ENCODE peak calls at places on chromosomes 12 and 14, in seven cellular contexts. Y is heart left ventricle, R is PC-3, B is OCI-LY7, O is uterus, L is psoas muscle, G is cardiac muscle cell. D is an unnamed sample.

GRCh38 chr12:116376354-116377193 is 99.1 kb upstream of the MED13L start:
- DNase-seq in Y (no peak), G (peak), O (no peak), L (no peak), B (no peak), R (peak), D (peak)

GRCh38 chr14:102314242-102315011 is 5.1 kb upstream of the ZNF839 start:
- DNase-seq in B (peak), Y (peak), R (peak), L (peak), G (peak), O (peak), D (peak)

GRCh38 chr14:72978856-72979255 is 48.0 kb downstream of the ZFYVE1 start:
- DNase-seq in R (no peak), O (no peak), L (no peak), B (no peak), G (no peak), Y (no peak), D (no peak)

GRCh38 chr12:115771065-115771464 is 506.4 kb downstream of the MED13L start:
- DNase-seq in B (no peak), G (peak), O (no peak), L (no peak), R (peak), Y (no peak), D (peak)

GRCh38 chr12:55797068-55797467 is 20.5 kb downstream of the SARNP start:
- DNase-seq in B (peak), O (peak), Y (no peak), G (peak), L (no peak), R (peak), D (peak)

GRCh38 chr12:114918535-114919233 is 234.7 kb upstream of the TBX3 start:
- DNase-seq in G (peak), R (peak), O (no peak), L (no peak), Y (no peak), B (no peak), D (peak)

GRCh38 chr12:106655577-106655976 is 72.8 kb downstream of the RFX4 start:
- DNase-seq in Y (no peak), B (no peak), L (no peak), G (no peak), O (no peak), R (no peak), D (peak)

GRCh38 chr12:46382425-46382973 is 9.9 kb upstream of the SLC38A2 start:
- DNase-seq in B (no peak), R (peak), L (no peak), O (peak), G (no peak), Y (no peak), D (no peak)

GRCh38 chr12:113098428-113099028 is 37.0 kb downstream of the RASAL1 start:
- DNase-seq in O (peak), R (peak), G (peak), Y (peak), L (peak), B (peak), D (peak)

GRCh38 chr14:104429291-104429861 is 150.2 kb upstream of the C14orf180 start:
- DNase-seq in R (no peak), L (no peak), G (no peak), B (no peak), Y (no peak), O (no peak), D (no peak)

GRCh38 chr14:92035890-92036289 is 4.0 kb downstream of the TRIP11 start:
- DNase-seq in L (no peak), G (no peak), Y (no peak), R (no peak), B (no peak), O (no peak), D (no peak)

GRCh38 chr12:47194501-47194900 is 114.7 kb upstream of the AMIGO2 start:
- DNase-seq in R (no peak), Y (no peak), G (no peak), O (no peak), B (no peak), L (no peak), D (no peak)

GRCh38 chr14:23464700-23465099 is 4.8 kb upstream of the NGDN start:
- DNase-seq in G (no peak), R (no peak), O (no peak), Y (no peak), B (no peak), L (no peak), D (no peak)

GRCh38 chr14:75158843-75159614 is 17.4 kb downstream of the TMED10 start:
- DNase-seq in G (no peak), B (no peak), Y (no peak), O (no peak), R (no peak), L (no peak), D (no peak)

GRCh38 chr14:33530358-33530757 is 420.5 kb downstream of the EGLN3 start:
- DNase-seq in B (no peak), L (no peak), O (no peak), Y (no peak), G (no peak), R (no peak), D (no peak)

GRCh38 chr12:24470050-24470449 is 478.9 kb downstream of the BCAT1 start:
- DNase-seq in R (no peak), G (peak), O (no peak), B (no peak), L (no peak), Y (no peak), D (peak)

GRCh38 chr12:61250303-61250702 is 1009.9 kb upstream of the USP15 start:
- DNase-seq in R (peak), G (no peak), L (no peak), Y (no peak), B (no peak), O (no peak), D (no peak)

GRCh38 chr14:104680056-104680805 is 9.2 kb upstream of the INF2 start:
- DNase-seq in G (peak), L (peak), R (peak), Y (peak), O (peak), B (no peak), D (peak)

GRCh38 chr14:39827901-39828655 is 395.8 kb upstream of the FBXO33 start:
- DNase-seq in L (no peak), O (no peak), G (no peak), Y (no peak), B (no peak), R (no peak), D (no peak)

GRCh38 chr12:93570552-93571359 is 1.7 kb upstream of the SOCS2 start:
- DNase-seq in L (peak), O (peak), Y (peak), R (peak), B (peak), G (peak), D (peak)

GRCh38 chr12:65958456-65958855 is 134.2 kb downstream of the HMGA2 start:
- DNase-seq in G (no peak), L (no peak), O (no peak), Y (no peak), B (no peak), R (peak), D (no peak)

GRCh38 chr14:73461478-73462077 is 3.2 kb upstream of the NUMB start:
- DNase-seq in G (no peak), L (no peak), R (no peak), O (no peak), Y (no peak), B (no peak), D (no peak)

GRCh38 chr12:104307655-104308000 is 4.1 kb downstream of the EID3 start:
- DNase-seq in O (no peak), R (no peak), B (no peak), L (no peak), Y (no peak), G (no peak), D (no peak)

GRCh38 chr12:106739815-106740552 is 34.5 kb upstream of the RIC8B start:
- DNase-seq in L (no peak), R (peak), O (no peak), G (peak), B (no peak), Y (no peak), D (peak)

GRCh38 chr12:89960607-89961394 is 252.2 kb upstream of the ATP2B1 start:
- DNase-seq in B (no peak), L (no peak), Y (no peak), R (peak), O (no peak), G (peak), D (peak)

GRCh38 chr14:72947366-72948160 is 21.3 kb downstream of the DCAF4 start:
- DNase-seq in Y (no peak), G (no peak), O (no peak), R (no peak), L (no peak), B (no peak), D (no peak)

GRCh38 chr12:68842784-68843567 is 35.0 kb downstream of the MDM2 start:
- DNase-seq in R (no peak), B (no peak), G (no peak), L (no peak), Y (no peak), O (no peak), D (no peak)

GRCh38 chr14:39576726-39577125 is 144.5 kb upstream of the FBXO33 start:
- DNase-seq in G (no peak), O (no peak), R (peak), Y (no peak), L (no peak), B (no peak), D (peak)

GRCh38 chr12:21476949-21477348 is 24.5 kb downstream of the RECQL start:
- DNase-seq in Y (no peak), G (peak), B (no peak), O (no peak), L (no peak), R (peak), D (peak)

GRCh38 chr12:129005416-129005815 is 152.1 kb downstream of the GLT1D1 start:
- DNase-seq in L (no peak), O (no peak), G (no peak), Y (no peak), B (no peak), R (no peak), D (no peak)

GRCh38 chr12:66637693-66638301 is 41.1 kb downstream of the GRIP1 start:
- DNase-seq in L (no peak), B (no peak), Y (no peak), O (no peak), R (no peak), G (no peak), D (no peak)

GRCh38 chr12:4115570-4115969 is 158.0 kb upstream of the CCND2 start:
- DNase-seq in B (no peak), R (no peak), L (no peak), Y (no peak), O (no peak), G (no peak), D (no peak)

GRCh38 chr14:91154851-91155625 is 41.2 kb downstream of the DGLUCY start:
- DNase-seq in L (no peak), O (peak), B (no peak), Y (peak), G (peak), R (peak), D (peak)

GRCh38 chr12:76266797-76267196 is 81.4 kb downstream of the BBS10 start:
- DNase-seq in Y (peak), B (no peak), G (peak), L (peak), R (peak), O (no peak), D (peak)

GRCh38 chr14:28375295-28375694 is 391.3 kb upstream of the FOXG1 start:
- DNase-seq in G (peak), Y (no peak), R (peak), L (no peak), B (no peak), O (no peak), D (peak)

GRCh38 chr12:47904647-47905312 is at the start of gene VDR:
- DNase-seq in Y (peak), B (peak), L (peak), R (peak), G (peak), O (peak), D (peak)

GRCh38 chr14:73896521-73896920 is 9.9 kb downstream of the ZNF410 start:
- DNase-seq in R (no peak), Y (no peak), O (no peak), B (no peak), G (peak), L (no peak), D (peak)

GRCh38 chr12:4562034-4562657 is at the start of gene DYRK4:
- DNase-seq in Y (peak), R (no peak), G (peak), L (peak), O (peak), B (no peak), D (no peak)

GRCh38 chr12:68358532-68359485 is 26.6 kb upstream of the MDM1 start:
- DNase-seq in R (peak), G (peak), O (peak), L (peak), Y (no peak), B (peak), D (peak)

GRCh38 chr12:1328385-1328784 is 266.0 kb downstream of the FBXL14 start:
- DNase-seq in O (no peak), B (no peak), Y (peak), R (no peak), G (no peak), L (peak), D (no peak)

GRCh38 chr12:124599074-124599999 is 31.9 kb upstream of the NCOR2 start:
- DNase-seq in G (peak), O (no peak), Y (no peak), R (peak), L (no peak), B (no peak), D (peak)
- TF ChIP-seq CTCF in G (peak), O (no peak), Y (no peak), R (peak), L (no peak), B (no peak), D (no peak)

DNA sequence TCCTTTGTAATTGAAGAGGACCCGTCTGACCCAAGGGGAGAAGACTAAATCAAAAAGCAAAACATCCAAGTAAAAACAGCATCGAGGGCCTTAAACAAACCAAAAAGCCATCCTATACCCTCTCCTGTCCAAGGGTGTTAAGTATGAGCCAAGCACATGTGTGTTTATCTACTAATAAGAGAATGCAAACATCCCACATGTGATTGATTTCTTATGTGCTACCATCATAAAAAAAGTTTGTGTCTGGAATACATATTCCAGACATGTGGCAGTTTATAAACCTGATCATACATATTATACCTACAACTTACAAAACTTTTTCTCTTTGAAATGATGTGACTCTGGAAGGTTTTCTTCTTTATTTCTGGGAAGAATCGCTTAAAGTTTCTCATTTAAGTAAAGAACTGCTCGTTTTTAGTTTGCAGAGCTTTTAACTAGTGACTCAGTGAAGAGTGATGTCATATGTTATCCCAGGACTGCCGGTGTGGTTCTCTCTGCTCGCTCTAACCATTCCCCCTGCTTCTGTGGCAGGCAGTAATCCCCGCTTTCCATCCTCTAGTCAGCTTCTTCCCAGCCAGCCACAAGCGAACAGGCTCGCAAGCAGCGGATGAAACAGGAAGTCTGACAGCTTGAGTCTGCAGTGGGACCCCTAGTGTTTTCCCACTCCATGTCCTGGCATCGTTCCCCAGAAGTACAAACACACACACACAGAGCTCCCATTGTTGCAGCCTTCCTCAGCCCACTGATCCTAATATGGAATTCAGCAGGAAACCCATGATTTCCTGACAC is 431 bp upstream of the RHOJ start:
- DNase-seq in G (peak), O (peak), Y (peak), R (peak), L (peak), B (no peak), D (peak)
- TF ChIP-seq CTCF in G (peak), O (peak), Y (peak), R (peak), L (no peak), B (no peak), D (no peak)

GRCh38 chr12:56943878-56944277 is 9.7 kb upstream of the SDR9C7 start:
- DNase-seq in R (no peak), G (no peak), O (no peak), B (no peak), L (no peak), Y (no peak), D (no peak)

GRCh38 chr12:56953314-56953713 is 4.1 kb downstream of the RDH16 start:
- DNase-seq in L (no peak), G (no peak), R (no peak), B (no peak), Y (no peak), O (no peak), D (no peak)

GRCh38 chr12:56948881-56949280 is 8.5 kb downstream of the RDH16 start:
- DNase-seq in Y (no peak), R (no peak), G (no peak), O (no peak), B (no peak), L (no peak), D (no peak)

GRCh38 chr12:56951582-56952339 is 5.6 kb downstream of the RDH16 start:
- DNase-seq in B (no peak), O (no peak), R (no peak), L (no peak), Y (no peak), G (no peak), D (no peak)

GRCh38 chr12:56947633-56948535 is 9.5 kb downstream of the RDH16 start:
- DNase-seq in B (peak), O (no peak), Y (no peak), L (no peak), R (peak), G (peak), D (peak)
- TF ChIP-seq CTCF in B (peak), O (peak), Y (peak), L (no peak), R (peak), G (no peak), D (no peak)

GRCh38 chr14:51823706-51824105 is 36.7 kb upstream of the GNG2 start:
- DNase-seq in B (no peak), R (peak), O (no peak), G (no peak), Y (no peak), L (no peak), D (peak)
- TF ChIP-seq CTCF in B (no peak), R (no peak), O (no peak), G (no peak), Y (no peak), L (no peak), D (no peak)

GRCh38 chr12:63916561-63917476 is 72.3 kb downstream of the SRGAP1 start:
- DNase-seq in O (no peak), L (no peak), B (no peak), R (peak), G (peak), Y (no peak), D (peak)
- TF ChIP-seq CTCF in O (no peak), L (no peak), B (no peak), R (no peak), G (no peak), Y (no peak), D (no peak)

GRCh38 chr12:70840966-70841365 is 79.6 kb downstream of the PTPRR start:
- DNase-seq in O (no peak), Y (no peak), G (no peak), B (no peak), L (no peak), R (peak), D (no peak)

GRCh38 chr12:70842136-70842535 is 78.4 kb downstream of the PTPRR start:
- DNase-seq in Y (no peak), O (no peak), R (peak), L (no peak), G (no peak), B (no peak), D (no peak)

GRCh38 chr12:70837026-70837425 is 83.5 kb downstream of the PTPRR start:
- DNase-seq in L (no peak), O (no peak), R (no peak), G (no peak), B (no peak), Y (no peak), D (no peak)

GRCh38 chr12:70842942-70843341 is 77.6 kb downstream of the PTPRR start:
- DNase-seq in Y (no peak), L (no peak), O (no peak), G (no peak), R (no peak), B (no peak), D (no peak)

DNA sequence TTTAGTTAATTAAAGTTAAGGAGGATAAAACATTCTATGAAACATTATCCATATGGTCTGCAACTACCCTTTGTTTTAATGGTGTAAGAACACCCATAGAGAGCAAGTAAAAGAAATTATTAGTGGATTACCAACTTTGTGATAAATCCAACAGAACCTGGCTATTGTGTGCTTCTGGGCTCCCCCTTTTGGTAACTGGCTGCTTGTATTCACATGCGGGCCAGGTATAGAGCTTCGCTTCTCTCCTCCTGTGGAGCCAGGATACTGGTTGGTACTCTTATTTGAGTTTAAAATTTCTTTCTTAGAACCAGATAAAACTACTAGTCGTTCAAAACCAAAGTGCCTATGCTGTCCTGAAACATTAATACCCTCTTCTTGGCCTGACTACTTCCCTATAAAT is 81.0 kb downstream of the PTPRR start:
- DNase-seq in R (no peak), L (no peak), G (no peak), B (no peak), O (no peak), Y (no peak), D (no peak)
- TF ChIP-seq CTCF in R (peak), L (no peak), G (no peak), B (no peak), O (no peak), Y (no peak), D (no peak)

D was measured in MCF 10A.